ENCODE peak calls at places on chromosomes 2 and 18, in nine cellular contexts. One of them, this sample, is unnamed.

GRCh38 chr2:64485302-64485701 is 31.3 kb downstream of the LGALSL start:
- DNase-seq in substantia nigra: no peak
- DNase-seq in SK-N-SH: no peak
- DNase-seq in CD8-positive, alpha-beta memory T cell: no peak
- DNase-seq in lung: no peak
- DNase-seq in mammary epithelial cell: no peak
- DNase-seq in heart left ventricle: no peak
- DNase-seq in CD4-positive, alpha-beta memory T cell: no peak
- DNase-seq in fibroblast of lung: no peak
- DNase-seq in this sample: no peak

GRCh38 chr18:77063256-77063655 is 69.3 kb downstream of the MBP start:
- DNase-seq in substantia nigra: no peak
- DNase-seq in SK-N-SH: no peak
- DNase-seq in CD8-positive, alpha-beta memory T cell: peak; percentile 76
- DNase-seq in lung: no peak
- DNase-seq in mammary epithelial cell: peak; percentile 62
- DNase-seq in heart left ventricle: no peak
- DNase-seq in CD4-positive, alpha-beta memory T cell: peak; percentile 89
- DNase-seq in fibroblast of lung: peak; percentile 34
- DNase-seq in this sample: no peak

GRCh38 chr2:47008381-47009280 is 93.0 kb upstream of the MCFD2 start:
- DNase-seq in substantia nigra: peak; percentile 33
- DNase-seq in SK-N-SH: peak; percentile 87
- DNase-seq in CD8-positive, alpha-beta memory T cell: no peak
- DNase-seq in lung: no peak
- DNase-seq in mammary epithelial cell: no peak
- DNase-seq in heart left ventricle: peak; percentile 63
- DNase-seq in CD4-positive, alpha-beta memory T cell: peak; percentile 4
- DNase-seq in fibroblast of lung: peak; percentile 86
- DNase-seq in this sample: peak; percentile 84

GRCh38 chr2:205686231-205687017 is 4.1 kb downstream of the NRP2 start:
- DNase-seq in substantia nigra: no peak
- DNase-seq in SK-N-SH: peak; percentile 69
- DNase-seq in CD8-positive, alpha-beta memory T cell: no peak
- DNase-seq in lung: no peak
- DNase-seq in mammary epithelial cell: no peak
- DNase-seq in heart left ventricle: no peak
- DNase-seq in CD4-positive, alpha-beta memory T cell: no peak
- DNase-seq in fibroblast of lung: peak; percentile 27
- DNase-seq in this sample: no peak

GRCh38 chr18:6405237-6406074 is 9.3 kb downstream of the L3MBTL4 start:
- DNase-seq in substantia nigra: no peak
- DNase-seq in SK-N-SH: no peak
- DNase-seq in CD8-positive, alpha-beta memory T cell: no peak
- DNase-seq in lung: no peak
- DNase-seq in mammary epithelial cell: no peak
- DNase-seq in heart left ventricle: no peak
- DNase-seq in CD4-positive, alpha-beta memory T cell: no peak
- DNase-seq in fibroblast of lung: no peak
- DNase-seq in this sample: no peak

GRCh38 chr2:178256382-178257053 is 62.2 kb downstream of the OSBPL6 start:
- DNase-seq in substantia nigra: no peak
- DNase-seq in SK-N-SH: no peak
- DNase-seq in CD8-positive, alpha-beta memory T cell: no peak
- DNase-seq in lung: no peak
- DNase-seq in mammary epithelial cell: no peak
- DNase-seq in heart left ventricle: no peak
- DNase-seq in CD4-positive, alpha-beta memory T cell: no peak
- DNase-seq in fibroblast of lung: no peak
- DNase-seq in this sample: no peak

GRCh38 chr2:218342837-218343236 is 13.8 kb upstream of the CATIP start:
- DNase-seq in substantia nigra: no peak
- DNase-seq in SK-N-SH: no peak
- DNase-seq in CD8-positive, alpha-beta memory T cell: no peak
- DNase-seq in lung: no peak
- DNase-seq in mammary epithelial cell: no peak
- DNase-seq in heart left ventricle: no peak
- DNase-seq in CD4-positive, alpha-beta memory T cell: no peak
- DNase-seq in fibroblast of lung: no peak
- DNase-seq in this sample: no peak

GRCh38 chr18:8705280-8705940 is at the start of gene MTCL1:
- DNase-seq in substantia nigra: peak; percentile 44
- DNase-seq in SK-N-SH: peak; percentile 89
- DNase-seq in CD8-positive, alpha-beta memory T cell: peak; percentile 14
- DNase-seq in lung: peak; percentile 35
- DNase-seq in mammary epithelial cell: peak; percentile 62
- DNase-seq in heart left ventricle: peak; percentile 69
- DNase-seq in CD4-positive, alpha-beta memory T cell: no peak
- DNase-seq in fibroblast of lung: peak; percentile 39
- DNase-seq in this sample: peak; percentile 81

GRCh38 chr2:160956243-160956802 is 203.9 kb upstream of the TANK start:
- DNase-seq in substantia nigra: no peak
- DNase-seq in SK-N-SH: peak; percentile 11
- DNase-seq in CD8-positive, alpha-beta memory T cell: no peak
- DNase-seq in lung: no peak
- DNase-seq in mammary epithelial cell: peak; percentile 39
- DNase-seq in heart left ventricle: no peak
- DNase-seq in CD4-positive, alpha-beta memory T cell: no peak
- DNase-seq in fibroblast of lung: no peak
- DNase-seq in this sample: peak; percentile 76

GRCh38 chr2:96241227-96241626 is 24.6 kb downstream of the TMEM127 start:
- DNase-seq in substantia nigra: no peak
- DNase-seq in SK-N-SH: no peak
- DNase-seq in CD8-positive, alpha-beta memory T cell: no peak
- DNase-seq in lung: no peak
- DNase-seq in mammary epithelial cell: no peak
- DNase-seq in heart left ventricle: no peak
- DNase-seq in CD4-positive, alpha-beta memory T cell: no peak
- DNase-seq in fibroblast of lung: no peak
- DNase-seq in this sample: no peak

GRCh38 chr18:41490861-41491260 is 464.2 kb upstream of the PIK3C3 start:
- DNase-seq in substantia nigra: no peak
- DNase-seq in SK-N-SH: no peak
- DNase-seq in CD8-positive, alpha-beta memory T cell: no peak
- DNase-seq in lung: no peak
- DNase-seq in mammary epithelial cell: no peak
- DNase-seq in heart left ventricle: no peak
- DNase-seq in CD4-positive, alpha-beta memory T cell: no peak
- DNase-seq in fibroblast of lung: no peak
- DNase-seq in this sample: no peak

GRCh38 chr2:162301877-162302276 is 16.6 kb downstream of the IFIH1 start:
- DNase-seq in substantia nigra: no peak
- DNase-seq in SK-N-SH: no peak
- DNase-seq in CD8-positive, alpha-beta memory T cell: no peak
- DNase-seq in lung: no peak
- DNase-seq in mammary epithelial cell: no peak
- DNase-seq in heart left ventricle: no peak
- DNase-seq in CD4-positive, alpha-beta memory T cell: no peak
- DNase-seq in fibroblast of lung: no peak
- DNase-seq in this sample: no peak
- H3K27ac ChIP-seq in substantia nigra: no peak overlapping the region
- H3K27ac ChIP-seq in SK-N-SH: no peak overlapping the region
- H3K27ac ChIP-seq in CD8-positive, alpha-beta memory T cell: no peak overlapping the region
- H3K27ac ChIP-seq in lung: no peak overlapping the region
- H3K27ac ChIP-seq in mammary epithelial cell: no peak overlapping the region
- H3K27ac ChIP-seq in heart left ventricle: no peak overlapping the region
- H3K27ac ChIP-seq in CD4-positive, alpha-beta memory T cell: no peak overlapping the region
- H3K27ac ChIP-seq in fibroblast of lung: no peak overlapping the region
- H3K27ac ChIP-seq in this sample: no peak overlapping the region

DNA sequence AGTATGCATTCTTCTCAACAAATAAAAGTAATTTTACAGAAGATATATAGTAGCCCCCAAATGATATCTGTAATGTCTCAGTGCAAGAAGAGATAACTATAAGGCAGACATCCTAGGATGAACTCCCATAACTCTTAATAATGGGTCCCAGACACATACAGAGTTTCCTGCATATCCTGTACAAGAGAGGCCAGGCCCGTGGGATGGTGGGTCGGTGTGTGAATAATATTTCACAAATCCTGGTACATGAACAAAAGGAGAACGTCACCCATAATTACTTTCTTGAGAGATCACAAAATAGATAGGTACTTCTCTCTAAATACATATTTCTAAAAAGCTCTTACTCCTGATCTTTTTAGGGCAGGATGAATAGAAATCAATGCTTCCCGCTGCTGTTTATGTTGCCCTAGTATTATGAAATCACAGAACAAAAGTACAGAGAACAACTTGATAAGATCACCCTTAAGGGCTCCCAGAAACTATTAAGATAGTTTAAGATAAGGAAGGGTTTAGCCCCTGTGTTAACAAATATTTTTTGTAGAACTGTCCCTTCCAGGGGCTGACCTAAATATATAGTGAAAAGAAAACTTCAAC is 5.4 kb downstream of the IRS1 start:
- DNase-seq in substantia nigra: no peak
- DNase-seq in SK-N-SH: peak; percentile 27
- DNase-seq in CD8-positive, alpha-beta memory T cell: no peak
- DNase-seq in lung: no peak
- DNase-seq in mammary epithelial cell: no peak
- DNase-seq in heart left ventricle: no peak
- DNase-seq in CD4-positive, alpha-beta memory T cell: no peak
- DNase-seq in fibroblast of lung: peak; percentile 49
- DNase-seq in this sample: no peak
- H3K27ac ChIP-seq in substantia nigra: no peak overlapping the region
- H3K27ac ChIP-seq in SK-N-SH: peak overlapping the region; percentile 75
- H3K27ac ChIP-seq in CD8-positive, alpha-beta memory T cell: no peak overlapping the region
- H3K27ac ChIP-seq in lung: peak overlapping the region; percentile 74
- H3K27ac ChIP-seq in mammary epithelial cell: peak overlapping the region; percentile 87
- H3K27ac ChIP-seq in heart left ventricle: peak overlapping the region; percentile 19
- H3K27ac ChIP-seq in CD4-positive, alpha-beta memory T cell: no peak overlapping the region
- H3K27ac ChIP-seq in fibroblast of lung: peak overlapping the region; percentile 88
- H3K27ac ChIP-seq in this sample: peak overlapping the region; percentile 30

GRCh38 chr2:65831528-65831927 is 399.1 kb upstream of the SPRED2 start:
- DNase-seq in substantia nigra: no peak
- DNase-seq in SK-N-SH: no peak
- DNase-seq in CD8-positive, alpha-beta memory T cell: no peak
- DNase-seq in lung: no peak
- DNase-seq in mammary epithelial cell: no peak
- DNase-seq in heart left ventricle: no peak
- DNase-seq in CD4-positive, alpha-beta memory T cell: no peak
- DNase-seq in fibroblast of lung: no peak
- DNase-seq in this sample: no peak

GRCh38 chr2:65834657-65835056 is 402.3 kb upstream of the SPRED2 start:
- DNase-seq in substantia nigra: no peak
- DNase-seq in SK-N-SH: no peak
- DNase-seq in CD8-positive, alpha-beta memory T cell: no peak
- DNase-seq in lung: no peak
- DNase-seq in mammary epithelial cell: no peak
- DNase-seq in heart left ventricle: no peak
- DNase-seq in CD4-positive, alpha-beta memory T cell: no peak
- DNase-seq in fibroblast of lung: no peak
- DNase-seq in this sample: no peak

GRCh38 chr2:65835106-65835505 is 402.7 kb upstream of the SPRED2 start:
- DNase-seq in substantia nigra: no peak
- DNase-seq in SK-N-SH: no peak
- DNase-seq in CD8-positive, alpha-beta memory T cell: no peak
- DNase-seq in lung: no peak
- DNase-seq in mammary epithelial cell: no peak
- DNase-seq in heart left ventricle: no peak
- DNase-seq in CD4-positive, alpha-beta memory T cell: no peak
- DNase-seq in fibroblast of lung: no peak
- DNase-seq in this sample: no peak

GRCh38 chr2:65834062-65834461 is 401.7 kb upstream of the SPRED2 start:
- DNase-seq in substantia nigra: no peak
- DNase-seq in SK-N-SH: no peak
- DNase-seq in CD8-positive, alpha-beta memory T cell: no peak
- DNase-seq in lung: no peak
- DNase-seq in mammary epithelial cell: no peak
- DNase-seq in heart left ventricle: no peak
- DNase-seq in CD4-positive, alpha-beta memory T cell: no peak
- DNase-seq in fibroblast of lung: no peak
- DNase-seq in this sample: no peak

DNA sequence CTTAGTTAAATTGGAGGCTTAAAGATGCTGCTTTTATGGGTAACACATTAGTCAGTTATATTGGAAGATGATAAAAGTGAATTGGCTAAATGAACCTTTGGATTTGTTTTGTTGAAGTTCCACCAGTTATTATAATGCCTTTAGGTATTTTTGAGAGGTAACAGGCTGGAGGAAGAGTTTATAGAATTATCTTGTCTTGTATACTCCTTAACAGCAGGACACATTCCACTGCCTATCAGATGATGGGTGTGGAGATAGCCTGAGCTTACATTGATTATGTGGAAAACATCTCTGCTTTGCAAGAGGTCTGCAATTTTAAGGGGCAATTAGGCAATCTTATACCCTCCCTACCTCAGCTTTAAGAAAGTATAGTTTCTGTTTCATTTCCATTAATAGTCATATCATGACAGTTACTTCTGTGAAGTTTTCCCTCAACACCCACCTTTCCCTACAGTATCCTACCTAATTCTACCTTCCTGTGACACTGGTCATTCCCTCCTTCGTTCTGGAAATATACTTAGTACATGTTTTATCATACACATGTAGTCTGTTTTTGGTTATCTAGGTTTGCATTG is 403.7 kb upstream of the SPRED2 start:
- DNase-seq in substantia nigra: no peak
- DNase-seq in SK-N-SH: no peak
- DNase-seq in CD8-positive, alpha-beta memory T cell: no peak
- DNase-seq in lung: no peak
- DNase-seq in mammary epithelial cell: no peak
- DNase-seq in heart left ventricle: no peak
- DNase-seq in CD4-positive, alpha-beta memory T cell: no peak
- DNase-seq in fibroblast of lung: no peak
- DNase-seq in this sample: no peak
- H3K27ac ChIP-seq in substantia nigra: no peak overlapping the region
- H3K27ac ChIP-seq in SK-N-SH: no peak overlapping the region
- H3K27ac ChIP-seq in CD8-positive, alpha-beta memory T cell: no peak overlapping the region
- H3K27ac ChIP-seq in lung: no peak overlapping the region
- H3K27ac ChIP-seq in mammary epithelial cell: no peak overlapping the region
- H3K27ac ChIP-seq in heart left ventricle: no peak overlapping the region
- H3K27ac ChIP-seq in CD4-positive, alpha-beta memory T cell: no peak overlapping the region
- H3K27ac ChIP-seq in fibroblast of lung: no peak overlapping the region
- H3K27ac ChIP-seq in this sample: no peak overlapping the region

GRCh38 chr2:216745453-216745852 is 50.1 kb upstream of the IGFBP5 start:
- DNase-seq in substantia nigra: no peak
- DNase-seq in SK-N-SH: no peak
- DNase-seq in CD8-positive, alpha-beta memory T cell: no peak
- DNase-seq in lung: no peak
- DNase-seq in mammary epithelial cell: no peak
- DNase-seq in heart left ventricle: no peak
- DNase-seq in CD4-positive, alpha-beta memory T cell: no peak
- DNase-seq in fibroblast of lung: no peak
- DNase-seq in this sample: no peak

GRCh38 chr2:216740557-216741222 is 45.3 kb upstream of the IGFBP5 start:
- DNase-seq in substantia nigra: no peak
- DNase-seq in SK-N-SH: no peak
- DNase-seq in CD8-positive, alpha-beta memory T cell: no peak
- DNase-seq in lung: no peak
- DNase-seq in mammary epithelial cell: no peak
- DNase-seq in heart left ventricle: no peak
- DNase-seq in CD4-positive, alpha-beta memory T cell: no peak
- DNase-seq in fibroblast of lung: peak; percentile 97
- DNase-seq in this sample: no peak

GRCh38 chr2:216741223-216741593 is 45.9 kb upstream of the IGFBP5 start:
- DNase-seq in substantia nigra: no peak
- DNase-seq in SK-N-SH: no peak
- DNase-seq in CD8-positive, alpha-beta memory T cell: no peak
- DNase-seq in lung: no peak
- DNase-seq in mammary epithelial cell: no peak
- DNase-seq in heart left ventricle: no peak
- DNase-seq in CD4-positive, alpha-beta memory T cell: no peak
- DNase-seq in fibroblast of lung: no peak
- DNase-seq in this sample: no peak

GRCh38 chr2:216743781-216744180 is 48.4 kb upstream of the IGFBP5 start:
- DNase-seq in substantia nigra: no peak
- DNase-seq in SK-N-SH: no peak
- DNase-seq in CD8-positive, alpha-beta memory T cell: no peak
- DNase-seq in lung: no peak
- DNase-seq in mammary epithelial cell: no peak
- DNase-seq in heart left ventricle: no peak
- DNase-seq in CD4-positive, alpha-beta memory T cell: no peak
- DNase-seq in fibroblast of lung: peak; percentile 76
- DNase-seq in this sample: no peak

GRCh38 chr2:216742411-216742810 is 47.1 kb upstream of the IGFBP5 start:
- DNase-seq in substantia nigra: no peak
- DNase-seq in SK-N-SH: no peak
- DNase-seq in CD8-positive, alpha-beta memory T cell: no peak
- DNase-seq in lung: peak; percentile 32
- DNase-seq in mammary epithelial cell: no peak
- DNase-seq in heart left ventricle: no peak
- DNase-seq in CD4-positive, alpha-beta memory T cell: no peak
- DNase-seq in fibroblast of lung: peak; percentile 88
- DNase-seq in this sample: no peak
- H3K27ac ChIP-seq in substantia nigra: no peak overlapping the region
- H3K27ac ChIP-seq in SK-N-SH: no peak overlapping the region
- H3K27ac ChIP-seq in CD8-positive, alpha-beta memory T cell: no peak overlapping the region
- H3K27ac ChIP-seq in lung: no peak overlapping the region
- H3K27ac ChIP-seq in mammary epithelial cell: no peak overlapping the region
- H3K27ac ChIP-seq in heart left ventricle: no peak overlapping the region
- H3K27ac ChIP-seq in CD4-positive, alpha-beta memory T cell: no peak overlapping the region
- H3K27ac ChIP-seq in fibroblast of lung: no peak overlapping the region
- H3K27ac ChIP-seq in this sample: no peak overlapping the region

This sample was measured in aorta.